ENCODE peak calls at places on chromosomes 1 and 21, in eight cellular contexts. One of them, this sample, is unnamed. For H3K4me1 and H3K36me3, the result is how much of the 10 kb centered on the place peaks cover.

GRCh38 chr1:227776277-227776676 is 39.2 kb upstream of the PRSS38 start:
- DNase-seq in uterus: no peak
- DNase-seq in mesenchymal stem cell: peak
- DNase-seq in CD8-positive, alpha-beta T cell: no peak
- DNase-seq in cardiac muscle cell: no peak
- DNase-seq in CD8-positive, alpha-beta memory T cell: no peak
- DNase-seq in PC-3: peak
- DNase-seq in left ventricle myocardium inferior: no peak
- DNase-seq in this sample: no peak

GRCh38 chr1:3540876-3541275 is 70.4 kb downstream of the MEGF6 start:
- DNase-seq in left ventricle myocardium inferior: no peak
- DNase-seq in CD8-positive, alpha-beta memory T cell: no peak
- DNase-seq in uterus: no peak
- DNase-seq in CD8-positive, alpha-beta T cell: no peak
- DNase-seq in PC-3: no peak
- DNase-seq in cardiac muscle cell: no peak
- DNase-seq in mesenchymal stem cell: no peak
- DNase-seq in this sample: no peak

GRCh38 chr1:203126866-203127671 is 457 bp upstream of the ADORA1 start:
- DNase-seq in mesenchymal stem cell: peak
- DNase-seq in CD8-positive, alpha-beta memory T cell: no peak
- DNase-seq in left ventricle myocardium inferior: no peak
- DNase-seq in uterus: no peak
- DNase-seq in PC-3: no peak
- DNase-seq in cardiac muscle cell: no peak
- DNase-seq in CD8-positive, alpha-beta T cell: no peak
- DNase-seq in this sample: no peak

GRCh38 chr1:64163972-64164371 is 39.5 kb upstream of the UBE2U start:
- DNase-seq in mesenchymal stem cell: peak
- DNase-seq in CD8-positive, alpha-beta memory T cell: no peak
- DNase-seq in CD8-positive, alpha-beta T cell: no peak
- DNase-seq in cardiac muscle cell: no peak
- DNase-seq in uterus: no peak
- DNase-seq in PC-3: peak
- DNase-seq in left ventricle myocardium inferior: no peak
- DNase-seq in this sample: no peak

GRCh38 chr1:167910530-167910929 is 3.4 kb downstream of the ADCY10 start:
- DNase-seq in CD8-positive, alpha-beta memory T cell: no peak
- DNase-seq in left ventricle myocardium inferior: no peak
- DNase-seq in cardiac muscle cell: no peak
- DNase-seq in CD8-positive, alpha-beta T cell: no peak
- DNase-seq in uterus: no peak
- DNase-seq in mesenchymal stem cell: no peak
- DNase-seq in PC-3: no peak
- DNase-seq in this sample: no peak

GRCh38 chr1:119811428-119811827 is at the start of gene REG4:
- DNase-seq in CD8-positive, alpha-beta T cell: no peak
- DNase-seq in mesenchymal stem cell: no peak
- DNase-seq in cardiac muscle cell: no peak
- DNase-seq in CD8-positive, alpha-beta memory T cell: no peak
- DNase-seq in left ventricle myocardium inferior: no peak
- DNase-seq in uterus: no peak
- DNase-seq in PC-3: no peak
- DNase-seq in this sample: no peak

GRCh38 chr1:17919525-17920439 is 164.6 kb downstream of the ACTL8 start:
- DNase-seq in uterus: no peak
- DNase-seq in mesenchymal stem cell: peak
- DNase-seq in CD8-positive, alpha-beta memory T cell: no peak
- DNase-seq in left ventricle myocardium inferior: no peak
- DNase-seq in CD8-positive, alpha-beta T cell: no peak
- DNase-seq in PC-3: peak
- DNase-seq in cardiac muscle cell: peak
- DNase-seq in this sample: no peak

GRCh38 chr1:82485591-82486369 is 685.0 kb downstream of the ADGRL2 start:
- DNase-seq in CD8-positive, alpha-beta T cell: no peak
- DNase-seq in cardiac muscle cell: peak
- DNase-seq in PC-3: peak
- DNase-seq in uterus: no peak
- DNase-seq in left ventricle myocardium inferior: peak
- DNase-seq in CD8-positive, alpha-beta memory T cell: no peak
- DNase-seq in mesenchymal stem cell: peak
- DNase-seq in this sample: no peak

GRCh38 chr1:216119600-216119999 is 303.6 kb downstream of the USH2A start:
- DNase-seq in cardiac muscle cell: peak
- DNase-seq in mesenchymal stem cell: peak
- DNase-seq in CD8-positive, alpha-beta memory T cell: no peak
- DNase-seq in CD8-positive, alpha-beta T cell: no peak
- DNase-seq in left ventricle myocardium inferior: no peak
- DNase-seq in PC-3: peak
- DNase-seq in uterus: no peak
- DNase-seq in this sample: no peak

GRCh38 chr1:194477908-194478307 is 1291.5 kb upstream of the B3GALT2 start:
- DNase-seq in left ventricle myocardium inferior: no peak
- DNase-seq in PC-3: no peak
- DNase-seq in CD8-positive, alpha-beta memory T cell: no peak
- DNase-seq in cardiac muscle cell: no peak
- DNase-seq in CD8-positive, alpha-beta T cell: no peak
- DNase-seq in mesenchymal stem cell: no peak
- DNase-seq in uterus: no peak
- DNase-seq in this sample: no peak

GRCh38 chr1:239647045-239647444 is 260.7 kb downstream of the CHRM3 start:
- DNase-seq in PC-3: no peak
- DNase-seq in mesenchymal stem cell: no peak
- DNase-seq in left ventricle myocardium inferior: no peak
- DNase-seq in uterus: no peak
- DNase-seq in CD8-positive, alpha-beta T cell: no peak
- DNase-seq in cardiac muscle cell: no peak
- DNase-seq in CD8-positive, alpha-beta memory T cell: no peak
- DNase-seq in this sample: no peak

GRCh38 chr21:38351961-38352521 is 95.2 kb downstream of the KCNJ15 start:
- DNase-seq in PC-3: peak
- DNase-seq in cardiac muscle cell: no peak
- DNase-seq in CD8-positive, alpha-beta memory T cell: no peak
- DNase-seq in mesenchymal stem cell: peak
- DNase-seq in left ventricle myocardium inferior: no peak
- DNase-seq in CD8-positive, alpha-beta T cell: no peak
- DNase-seq in uterus: no peak
- DNase-seq in this sample: peak

GRCh38 chr1:89995595-89996397 is 886 bp downstream of the ZNF326 start:
- DNase-seq in PC-3: peak
- DNase-seq in uterus: no peak
- DNase-seq in left ventricle myocardium inferior: no peak
- DNase-seq in cardiac muscle cell: no peak
- DNase-seq in CD8-positive, alpha-beta memory T cell: no peak
- DNase-seq in mesenchymal stem cell: peak
- DNase-seq in CD8-positive, alpha-beta T cell: no peak
- DNase-seq in this sample: no peak

GRCh38 chr1:223747838-223748335 is 35.5 kb downstream of the CAPN2 start:
- DNase-seq in mesenchymal stem cell: no peak
- DNase-seq in CD8-positive, alpha-beta memory T cell: no peak
- DNase-seq in uterus: peak
- DNase-seq in PC-3: peak
- DNase-seq in cardiac muscle cell: no peak
- DNase-seq in left ventricle myocardium inferior: no peak
- DNase-seq in CD8-positive, alpha-beta T cell: no peak
- DNase-seq in this sample: no peak

GRCh38 chr1:7508052-7508745 is 262.9 kb upstream of the VAMP3 start:
- DNase-seq in CD8-positive, alpha-beta memory T cell: no peak
- DNase-seq in cardiac muscle cell: peak
- DNase-seq in uterus: no peak
- DNase-seq in mesenchymal stem cell: no peak
- DNase-seq in left ventricle myocardium inferior: no peak
- DNase-seq in CD8-positive, alpha-beta T cell: no peak
- DNase-seq in PC-3: no peak
- DNase-seq in this sample: no peak

GRCh38 chr1:10398734-10399486 is at the start of gene PGD:
- DNase-seq in PC-3: peak
- DNase-seq in uterus: peak
- DNase-seq in mesenchymal stem cell: peak
- DNase-seq in CD8-positive, alpha-beta T cell: peak
- DNase-seq in left ventricle myocardium inferior: peak
- DNase-seq in CD8-positive, alpha-beta memory T cell: peak
- DNase-seq in cardiac muscle cell: peak
- DNase-seq in this sample: peak

GRCh38 chr21:32193066-32193465 is 85.8 kb downstream of the MIS18A start:
- DNase-seq in CD8-positive, alpha-beta T cell: no peak
- DNase-seq in left ventricle myocardium inferior: no peak
- DNase-seq in uterus: no peak
- DNase-seq in mesenchymal stem cell: no peak
- DNase-seq in CD8-positive, alpha-beta memory T cell: no peak
- DNase-seq in cardiac muscle cell: no peak
- DNase-seq in PC-3: no peak
- DNase-seq in this sample: peak

GRCh38 chr1:156668801-156669637 is 8.2 kb downstream of the NES start:
- DNase-seq in left ventricle myocardium inferior: no peak
- DNase-seq in cardiac muscle cell: peak
- DNase-seq in PC-3: no peak
- DNase-seq in CD8-positive, alpha-beta memory T cell: no peak
- DNase-seq in uterus: no peak
- DNase-seq in mesenchymal stem cell: no peak
- DNase-seq in CD8-positive, alpha-beta T cell: no peak
- DNase-seq in this sample: no peak
- H3K4me1 ChIP-seq in left ventricle myocardium inferior: half or more
- H3K4me1 ChIP-seq in cardiac muscle cell: half or more
- H3K4me1 ChIP-seq in PC-3: under half
- H3K4me1 ChIP-seq in CD8-positive, alpha-beta memory T cell: under half
- H3K4me1 ChIP-seq in uterus: under half
- H3K4me1 ChIP-seq in mesenchymal stem cell: under half
- H3K4me1 ChIP-seq in CD8-positive, alpha-beta T cell: under half
- H3K4me1 ChIP-seq in this sample: under half

GRCh38 chr1:46274224-46275029 is 26.9 kb downstream of the RAD54L start:
- DNase-seq in mesenchymal stem cell: no peak
- DNase-seq in PC-3: no peak
- DNase-seq in CD8-positive, alpha-beta memory T cell: no peak
- DNase-seq in left ventricle myocardium inferior: no peak
- DNase-seq in uterus: no peak
- DNase-seq in CD8-positive, alpha-beta T cell: no peak
- DNase-seq in cardiac muscle cell: no peak
- DNase-seq in this sample: no peak
- H3K36me3 ChIP-seq in mesenchymal stem cell: under half
- H3K36me3 ChIP-seq in PC-3: half or more
- H3K36me3 ChIP-seq in CD8-positive, alpha-beta memory T cell: under half
- H3K36me3 ChIP-seq in left ventricle myocardium inferior: under half
- H3K36me3 ChIP-seq in uterus: under half
- H3K36me3 ChIP-seq in CD8-positive, alpha-beta T cell: under half
- H3K36me3 ChIP-seq in cardiac muscle cell: under half
- H3K36me3 ChIP-seq in this sample: under half

GRCh38 chr1:27483659-27484058 is 6.3 kb downstream of the WASF2 start:
- DNase-seq in CD8-positive, alpha-beta memory T cell: no peak
- DNase-seq in cardiac muscle cell: no peak
- DNase-seq in CD8-positive, alpha-beta T cell: no peak
- DNase-seq in PC-3: no peak
- DNase-seq in mesenchymal stem cell: no peak
- DNase-seq in left ventricle myocardium inferior: no peak
- DNase-seq in uterus: no peak
- DNase-seq in this sample: no peak
- H3K4me1 ChIP-seq in CD8-positive, alpha-beta memory T cell: under half
- H3K4me1 ChIP-seq in cardiac muscle cell: under half
- H3K4me1 ChIP-seq in CD8-positive, alpha-beta T cell: under half
- H3K4me1 ChIP-seq in PC-3: under half
- H3K4me1 ChIP-seq in mesenchymal stem cell: under half
- H3K4me1 ChIP-seq in left ventricle myocardium inferior: half or more
- H3K4me1 ChIP-seq in uterus: under half
- H3K4me1 ChIP-seq in this sample: half or more

DNA sequence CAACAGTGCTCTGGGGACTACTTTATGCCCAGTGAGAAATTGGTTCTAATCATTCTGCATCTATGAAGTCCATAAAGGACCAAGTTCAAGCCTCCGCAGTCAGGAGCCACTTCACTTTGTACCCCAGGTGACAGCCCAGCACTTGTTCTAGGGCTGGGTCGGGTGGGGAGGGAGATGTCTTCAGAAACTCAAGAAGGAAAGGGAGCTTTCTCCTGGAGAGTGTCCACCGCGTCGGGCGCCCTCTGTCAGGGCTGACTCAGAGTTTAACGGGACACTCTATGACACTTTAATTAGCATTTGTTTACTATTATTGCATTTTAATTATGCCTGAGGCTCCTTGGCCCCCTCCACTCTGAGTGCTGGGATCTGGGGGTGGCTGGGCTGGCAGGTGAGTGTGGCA is 136.8 kb downstream of the PLXNA2 start:
- DNase-seq in CD8-positive, alpha-beta memory T cell: no peak
- DNase-seq in cardiac muscle cell: no peak
- DNase-seq in uterus: no peak
- DNase-seq in CD8-positive, alpha-beta T cell: no peak
- DNase-seq in left ventricle myocardium inferior: no peak
- DNase-seq in mesenchymal stem cell: no peak
- DNase-seq in PC-3: no peak
- DNase-seq in this sample: no peak
- H3K36me3 ChIP-seq in CD8-positive, alpha-beta memory T cell: under half
- H3K36me3 ChIP-seq in cardiac muscle cell: under half
- H3K36me3 ChIP-seq in uterus: under half
- H3K36me3 ChIP-seq in CD8-positive, alpha-beta T cell: under half
- H3K36me3 ChIP-seq in left ventricle myocardium inferior: under half
- H3K36me3 ChIP-seq in mesenchymal stem cell: under half
- H3K36me3 ChIP-seq in PC-3: under half
- H3K36me3 ChIP-seq in this sample: under half

DNA sequence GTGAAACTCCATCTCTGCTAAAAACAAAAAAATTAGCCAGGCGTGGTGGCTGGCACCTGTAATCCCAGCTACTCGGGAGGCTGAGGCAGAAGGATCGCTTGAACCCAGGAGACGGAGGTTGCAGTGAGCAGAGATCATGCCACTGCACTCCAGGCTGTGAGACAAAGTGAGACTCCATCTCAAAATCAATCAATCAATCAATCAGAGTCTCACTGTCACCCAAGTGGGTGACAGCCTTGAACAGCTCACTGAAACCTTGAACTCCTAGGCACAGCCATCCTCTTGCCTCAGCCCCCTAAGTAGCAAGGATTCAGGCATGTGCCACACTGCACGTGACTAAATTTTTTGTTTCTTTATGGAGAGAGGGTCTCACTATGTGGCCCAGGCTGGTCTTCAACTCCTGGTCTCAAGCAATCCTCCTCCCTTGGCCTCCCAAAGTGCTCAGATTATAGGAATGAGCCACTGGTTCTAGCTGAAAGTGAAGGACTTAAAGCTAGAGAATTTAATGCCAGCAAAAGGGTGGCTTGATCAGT is 44.4 kb downstream of the GNB1 start:
- DNase-seq in uterus: no peak
- DNase-seq in mesenchymal stem cell: no peak
- DNase-seq in CD8-positive, alpha-beta memory T cell: no peak
- DNase-seq in left ventricle myocardium inferior: no peak
- DNase-seq in cardiac muscle cell: no peak
- DNase-seq in PC-3: no peak
- DNase-seq in CD8-positive, alpha-beta T cell: no peak
- DNase-seq in this sample: no peak
- H3K4me1 ChIP-seq in uterus: under half
- H3K4me1 ChIP-seq in mesenchymal stem cell: under half
- H3K4me1 ChIP-seq in CD8-positive, alpha-beta memory T cell: under half
- H3K4me1 ChIP-seq in left ventricle myocardium inferior: half or more
- H3K4me1 ChIP-seq in cardiac muscle cell: under half
- H3K4me1 ChIP-seq in PC-3: under half
- H3K4me1 ChIP-seq in CD8-positive, alpha-beta T cell: under half
- H3K4me1 ChIP-seq in this sample: half or more

GRCh38 chr1:93129507-93130099 is 50.5 kb downstream of the MTF2 start:
- DNase-seq in CD8-positive, alpha-beta T cell: no peak
- DNase-seq in left ventricle myocardium inferior: no peak
- DNase-seq in cardiac muscle cell: no peak
- DNase-seq in PC-3: no peak
- DNase-seq in uterus: no peak
- DNase-seq in CD8-positive, alpha-beta memory T cell: no peak
- DNase-seq in mesenchymal stem cell: no peak
- DNase-seq in this sample: no peak
- H3K36me3 ChIP-seq in CD8-positive, alpha-beta T cell: under half
- H3K36me3 ChIP-seq in left ventricle myocardium inferior: under half
- H3K36me3 ChIP-seq in cardiac muscle cell: under half
- H3K36me3 ChIP-seq in PC-3: under half
- H3K36me3 ChIP-seq in uterus: under half
- H3K36me3 ChIP-seq in CD8-positive, alpha-beta memory T cell: under half
- H3K36me3 ChIP-seq in mesenchymal stem cell: under half
- H3K36me3 ChIP-seq in this sample: under half

This sample was measured in vagina.